ENCODE peak calls at places on chromosome 22, in six cellular contexts. M is uterus, S is stomach, X is left ventricle myocardium inferior, H is IMR-90, A is lower leg skin. Z is an unnamed sample.

GRCh38 chr22:28841111-28841510 is 40.7 kb upstream of the XBP1 start:
- DNase-seq in M (no peak), S (no peak), X (no peak), H (no peak), A (no peak), Z (no peak)

GRCh38 chr22:29167032-29167911 is 38.4 kb upstream of the EMID1 start:
- DNase-seq in M (no peak), S (no peak), X (no peak), H (no peak), A (no peak), Z (no peak)

GRCh38 chr22:27094633-27095308 is 437.4 kb downstream of the MIAT start:
- DNase-seq in M (peak; percentile 40), S (no peak), X (peak; percentile 39), H (peak; percentile 51), A (no peak), Z (no peak)

GRCh38 chr22:33073989-33074391 is 15.8 kb upstream of the SYN3 start:
- DNase-seq in M (no peak), S (no peak), X (no peak), H (no peak), A (no peak), Z (no peak)

GRCh38 chr22:31496007-31496734 is at the start of gene SFI1:
- DNase-seq in M (peak; percentile 88), S (peak; percentile 92), X (peak; percentile 93), H (peak; percentile 87), A (peak; percentile 97), Z (peak; percentile 92)

GRCh38 chr22:21606775-21607174 is 23.0 kb downstream of the YDJC start:
- DNase-seq in M (no peak), S (no peak), X (no peak), H (no peak), A (no peak), Z (no peak)

GRCh38 chr22:40000171-40000570 is 5.4 kb downstream of the FAM83F start:
- DNase-seq in M (no peak), S (no peak), X (no peak), H (no peak), A (no peak), Z (no peak)

GRCh38 chr22:40021401-40022000 is 26.7 kb downstream of the FAM83F start:
- DNase-seq in M (no peak), S (no peak), X (no peak), H (no peak), A (no peak), Z (no peak)

GRCh38 chr22:29269230-29269604 is 1.1 kb downstream of the EWSR1 start:
- DNase-seq in M (no peak), S (no peak), X (no peak), H (no peak), A (peak; percentile 82), Z (no peak)

GRCh38 chr22:21628386-21629261 is 1.2 kb downstream of the YDJC start:
- DNase-seq in M (no peak), S (no peak), X (no peak), H (no peak), A (no peak), Z (peak; percentile 64)

GRCh38 chr22:33380789-33381530 is 322.8 kb upstream of the SYN3 start:
- DNase-seq in M (no peak), S (no peak), X (no peak), H (peak; percentile 95), A (no peak), Z (no peak)

GRCh38 chr22:29030016-29030617 is 31.5 kb downstream of the C22orf31 start:
- DNase-seq in M (no peak), S (peak; percentile 42), X (no peak), H (no peak), A (no peak), Z (no peak)

GRCh38 chr22:26573026-26573662 is 16.8 kb downstream of the TPST2 start:
- DNase-seq in M (peak; percentile 51), S (peak; percentile 34), X (peak; percentile 50), H (peak; percentile 48), A (no peak), Z (peak; percentile 35)

GRCh38 chr22:50145741-50146439 is 24.6 kb upstream of the PANX2 start:
- DNase-seq in M (peak; percentile 6), S (no peak), X (no peak), H (no peak), A (peak; percentile 81), Z (no peak)

GRCh38 chr22:37643225-37643847 is 3.9 kb downstream of the SH3BP1 start:
- DNase-seq in M (peak; percentile 86), S (peak; percentile 91), X (peak; percentile 87), H (peak; percentile 57), A (peak; percentile 96), Z (peak; percentile 93)

GRCh38 chr22:26887456-26887855 is 230.1 kb downstream of the MIAT start:
- DNase-seq in M (no peak), S (no peak), X (no peak), H (peak; percentile 74), A (no peak), Z (no peak)

GRCh38 chr22:33909075-33909458 is 11.2 kb downstream of the LARGE1 start:
- DNase-seq in M (peak; percentile 57), S (no peak), X (no peak), H (peak; percentile 84), A (no peak), Z (peak; percentile 57)

GRCh38 chr22:32069579-32070372 is 26.7 kb downstream of the SLC5A1 start:
- DNase-seq in M (no peak), S (no peak), X (no peak), H (no peak), A (no peak), Z (no peak)

GRCh38 chr22:24540470-24540869 is 14.5 kb downstream of the GUCD1 start:
- DNase-seq in M (no peak), S (no peak), X (no peak), H (no peak), A (no peak), Z (peak; percentile 44)
- H3K4me3 ChIP-seq in M (no peak overlapping the region), S (no peak overlapping the region), X (no peak overlapping the region), H (no peak overlapping the region), A (no peak overlapping the region), Z (no peak overlapping the region)

GRCh38 chr22:43743131-43743530 is 69.0 kb downstream of the EFCAB6 start:
- DNase-seq in M (no peak), S (no peak), X (no peak), H (no peak), A (no peak), Z (no peak)
- TF ChIP-seq CTCF in M (no peak), S (no peak), X (no peak), H (no peak), A (no peak), Z (no peak)

GRCh38 chr22:38841635-38842034 is 2.2 kb downstream of the NPTXR start:
- DNase-seq in M (no peak), S (no peak), X (no peak), H (no peak), A (no peak), Z (no peak)

GRCh38 chr22:38841211-38841610 is 2.6 kb downstream of the NPTXR start:
- DNase-seq in M (no peak), S (peak; percentile 69), X (no peak), H (no peak), A (no peak), Z (no peak)

GRCh38 chr22:38843716-38844660 is at the start of gene NPTXR:
- DNase-seq in M (no peak), S (peak; percentile 62), X (peak; percentile 54), H (peak; percentile 31), A (no peak), Z (peak; percentile 58)

GRCh38 chr22:38843201-38843715 is 570 bp downstream of the NPTXR start:
- DNase-seq in M (peak; percentile 41), S (peak; percentile 38), X (peak; percentile 41), H (peak; percentile 81), A (no peak), Z (peak; percentile 46)

DNA sequence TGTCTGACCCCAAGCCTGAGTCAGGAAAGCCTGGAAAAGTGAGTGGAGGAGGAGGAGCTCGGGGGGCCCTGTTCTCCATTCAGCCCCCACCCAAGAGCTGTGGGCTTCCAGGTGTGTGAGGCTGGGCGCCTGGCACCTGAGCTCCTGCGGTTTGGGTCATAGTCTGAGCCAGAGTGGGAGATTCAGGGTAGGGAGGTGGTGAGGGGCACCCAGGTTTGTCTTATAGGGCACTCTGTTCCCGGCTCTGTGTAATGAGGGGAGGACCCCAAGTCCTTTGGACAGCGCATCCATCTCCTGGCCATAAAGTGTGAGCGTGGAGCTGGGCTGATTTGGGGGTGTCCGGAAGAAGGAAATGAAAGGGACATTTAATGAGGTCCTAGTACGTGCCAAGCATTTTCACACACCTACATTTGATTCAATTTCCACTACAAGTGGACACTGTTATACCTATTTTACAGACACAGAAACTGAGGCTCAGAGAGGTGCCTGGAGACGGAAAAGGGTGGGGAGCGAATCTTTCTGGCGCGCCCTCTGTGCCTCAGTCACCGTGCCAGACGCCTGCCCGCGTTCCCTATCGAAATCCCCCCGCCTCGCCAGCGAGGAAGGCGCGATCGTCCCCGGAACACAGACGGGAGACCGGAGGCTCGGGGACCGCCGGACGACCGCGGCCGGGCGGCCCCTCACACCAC is 1.2 kb downstream of the NPTXR start:
- DNase-seq in M (no peak), S (no peak), X (no peak), H (no peak), A (no peak), Z (no peak)
- H3K4me3 ChIP-seq in M (peak overlapping the region; percentile 44), S (peak overlapping the region; percentile 57), X (peak overlapping the region; percentile 75), H (peak overlapping the region; percentile 41), A (no peak overlapping the region), Z (peak overlapping the region; percentile 58)

GRCh38 chr22:48576333-48577013 is 1251.2 kb downstream of the BRD1 start:
- DNase-seq in M (no peak), S (no peak), X (no peak), H (no peak), A (no peak), Z (peak; percentile 19)
- TF ChIP-seq CTCF in M (peak; percentile 44), S (no peak), X (peak; percentile 57), H (no peak), A (no peak), Z (peak; percentile 24)

GRCh38 chr22:42074153-42074750 is at the start of gene PHETA2:
- DNase-seq in M (peak; percentile 59), S (peak; percentile 61), X (peak; percentile 57), H (peak; percentile 25), A (peak; percentile 91), Z (peak; percentile 75)
- H3K4me3 ChIP-seq in M (peak within 1 kb of the TSS; percentile 49), S (peak within 1 kb of the TSS; percentile 75), X (peak within 1 kb of the TSS; percentile 77), H (peak within 1 kb of the TSS; percentile 84), A (peak within 1 kb of the TSS; percentile 58), Z (peak within 1 kb of the TSS; percentile 82)

DNA sequence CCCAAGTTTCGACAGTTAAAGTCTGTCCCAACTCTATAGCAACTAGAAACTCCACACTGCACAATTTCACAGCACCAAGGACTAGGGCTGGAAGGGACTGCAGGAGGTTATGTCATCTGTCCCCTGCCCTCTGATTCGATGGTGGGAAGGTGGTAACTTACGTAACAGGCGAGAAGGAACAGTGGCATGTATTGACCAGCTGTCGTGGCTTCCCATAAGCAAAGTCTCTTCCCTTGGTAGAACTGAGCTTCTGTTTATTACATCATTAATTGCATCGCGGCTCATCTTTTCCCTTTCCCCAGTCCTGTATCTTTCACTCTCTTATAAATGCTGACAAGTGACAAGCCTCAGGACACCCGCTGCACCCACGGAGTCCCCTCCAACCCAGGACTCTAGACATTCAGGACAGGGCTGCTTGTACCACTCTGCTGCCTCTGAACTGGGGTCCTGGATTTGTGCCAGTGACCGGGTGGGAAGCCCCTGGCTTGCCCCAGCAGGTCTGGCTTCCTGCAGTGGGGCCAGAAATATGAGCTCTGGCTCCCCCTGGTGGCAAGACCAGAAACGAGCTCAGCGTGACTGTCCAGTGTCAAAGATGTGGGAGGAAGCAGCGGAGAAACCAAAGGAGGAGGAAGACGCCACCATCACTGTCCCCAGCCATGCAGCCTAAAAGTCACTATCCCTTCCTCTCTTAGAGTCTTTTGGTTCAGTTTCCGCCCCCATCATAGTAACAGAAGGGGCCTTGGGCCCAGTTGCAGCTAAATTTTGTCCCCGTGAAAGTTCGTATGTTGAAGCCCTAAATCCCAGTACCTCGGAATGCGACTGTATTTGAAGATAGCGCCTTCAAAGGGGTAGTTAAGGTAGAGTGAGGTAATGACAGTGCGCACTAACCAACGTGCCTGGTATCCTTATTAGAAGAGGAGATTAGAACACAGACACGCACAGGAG is 84.5 kb downstream of the ISX start:
- DNase-seq in M (peak; percentile 15), S (peak; percentile 50), X (peak; percentile 52), H (peak; percentile 42), A (peak; percentile 88), Z (peak; percentile 37)
- TF ChIP-seq CTCF in M (peak; percentile 43), S (peak; percentile 42), X (peak; percentile 81), H (peak; percentile 60), A (no peak), Z (peak; percentile 49)